ENCODE peak calls at places on chromosomes 2 and 18, in ten cellular contexts. O, X, V, N, R, S, Z, K, M and P are unnamed samples.

GRCh38 chr2:223837290-223838061 is at the start of gene AP1S3:
- DNase-seq in O (peak; percentile 60), X (peak; percentile 47), V (peak; percentile 53), N (peak; percentile 82), R (peak; percentile 51), S (peak; percentile 52), Z (peak; percentile 62), K (peak; percentile 87), M (peak; percentile 71), P (peak; percentile 88)

GRCh38 chr2:166127217-166128155 is at the start of gene SCN1A:
- DNase-seq in O (no peak), X (no peak), V (no peak), N (peak; percentile 62), R (no peak), S (peak; percentile 43), Z (peak; percentile 72), K (peak; percentile 2), M (no peak), P (no peak)

GRCh38 chr2:96254592-96254991 is 11.2 kb downstream of the TMEM127 start:
- DNase-seq in O (no peak), X (no peak), V (no peak), N (no peak), R (no peak), S (no peak), Z (no peak), K (no peak), M (no peak), P (no peak)

GRCh38 chr18:9688036-9688741 is 19.9 kb upstream of the RAB31 start:
- DNase-seq in O (no peak), X (no peak), V (no peak), N (no peak), R (no peak), S (peak; percentile 90), Z (no peak), K (no peak), M (no peak), P (no peak)

GRCh38 chr2:206296128-206296527 is 21.7 kb downstream of the ZDBF2 start:
- DNase-seq in O (no peak), X (no peak), V (no peak), N (peak; percentile 48), R (no peak), S (peak; percentile 86), Z (no peak), K (no peak), M (no peak), P (no peak)

GRCh38 chr2:112750560-112750843 is 13.9 kb downstream of the CKAP2L start:
- DNase-seq in O (no peak), X (no peak), V (no peak), N (peak; percentile 23), R (no peak), S (no peak), Z (no peak), K (no peak), M (no peak), P (no peak)

GRCh38 chr18:78884502-78884901 is 95.1 kb upstream of the SALL3 start:
- DNase-seq in O (no peak), X (no peak), V (no peak), N (no peak), R (no peak), S (peak; percentile 1), Z (no peak), K (no peak), M (no peak), P (no peak)

GRCh38 chr2:158722266-158723105 is 72.6 kb upstream of the DAPL1 start:
- DNase-seq in O (no peak), X (no peak), V (no peak), N (no peak), R (no peak), S (no peak), Z (no peak), K (no peak), M (no peak), P (no peak)

GRCh38 chr2:54557601-54558187 is 101.6 kb downstream of the SPTBN1 start:
- DNase-seq in O (peak; percentile 50), X (peak; percentile 65), V (peak; percentile 56), N (peak; percentile 73), R (peak; percentile 40), S (peak; percentile 46), Z (no peak), K (peak; percentile 33), M (no peak), P (peak; percentile 70)

GRCh38 chr2:74499269-74499939 is at the start of gene LBX2:
- DNase-seq in O (no peak), X (no peak), V (no peak), N (no peak), R (no peak), S (peak; percentile 28), Z (no peak), K (no peak), M (no peak), P (peak; percentile 57)

GRCh38 chr2:219309278-219309677 is at the start of gene PTPRN:
- DNase-seq in O (no peak), X (no peak), V (no peak), N (no peak), R (no peak), S (peak; percentile 27), Z (no peak), K (no peak), M (no peak), P (no peak)

GRCh38 chr18:49832221-49832647 is 18.9 kb upstream of the ACAA2 start:
- DNase-seq in O (no peak), X (no peak), V (no peak), N (no peak), R (no peak), S (no peak), Z (no peak), K (no peak), M (no peak), P (no peak)

GRCh38 chr2:199757466-199757865 is 93.5 kb downstream of the FTCDNL1 start:
- DNase-seq in O (no peak), X (no peak), V (no peak), N (no peak), R (no peak), S (no peak), Z (no peak), K (no peak), M (peak; percentile 39), P (peak; percentile 45)

GRCh38 chr18:36757081-36757480 is 71.7 kb downstream of the TPGS2 start:
- DNase-seq in O (no peak), X (no peak), V (no peak), N (peak; percentile 59), R (no peak), S (peak; percentile 59), Z (peak; percentile 57), K (peak; percentile 56), M (peak; percentile 65), P (no peak)

GRCh38 chr2:219782999-219783398 is 155.6 kb downstream of the SLC4A3 start:
- DNase-seq in O (no peak), X (no peak), V (no peak), N (no peak), R (no peak), S (no peak), Z (no peak), K (no peak), M (no peak), P (no peak)

GRCh38 chr2:97764559-97765263 is 51.3 kb downstream of the ZAP70 start:
- DNase-seq in O (no peak), X (no peak), V (no peak), N (no peak), R (no peak), S (no peak), Z (no peak), K (no peak), M (no peak), P (no peak)